ENCODE peak calls at places on chromosomes 1 and 21, in eight cellular contexts. G is stimulated activated CD4-positive, alpha-beta T cell treated with anti-CD3 and anti-CD28 coated beads, Interleukin-2, amount 100 ng/mL, for 48 hours; P is activated CD4-positive, alpha-beta T cell treated with anti-CD3 and anti-CD28 coated beads, Interleukin-2, amount 50 U/mL, for 4 hours; V is NCI-H345; J is nephron progenitor cell; L is NCI-H1092; K is right cardiac atrium; M is cardiac fibroblast. Z is an unnamed sample.

GRCh38 chr1:238710697-238711096 is 675.7 kb upstream of the CHRM3 start:
- DNase-seq in P (no peak), K (no peak), L (no peak), G (no peak), M (peak; percentile 1), J (no peak), V (no peak), Z (no peak)

GRCh38 chr1:48906729-48907128 is 130.0 kb upstream of the BEND5 start:
- DNase-seq in G (no peak), M (no peak), V (no peak), P (no peak), K (no peak), J (no peak), L (no peak), Z (no peak)

GRCh38 chr1:16073490-16074104 is at the start of gene FAM131C:
- DNase-seq in G (peak; percentile 27), K (peak; percentile 62), V (peak; percentile 39), L (no peak), P (peak; percentile 26), M (no peak), J (peak; percentile 67), Z (no peak)

GRCh38 chr1:225603538-225604354 is 49.2 kb downstream of the ENAH start:
- DNase-seq in P (no peak), M (peak; percentile 58), J (no peak), L (no peak), V (no peak), G (no peak), K (no peak), Z (no peak)

GRCh38 chr1:74771913-74772515 is 39.1 kb downstream of the TYW3 start:
- DNase-seq in P (no peak), M (peak; percentile 63), K (no peak), V (peak; percentile 71), J (peak; percentile 32), L (peak; percentile 44), G (no peak), Z (peak; percentile 42)

GRCh38 chr1:177021741-177022140 is 142.8 kb downstream of the ASTN1 start:
- DNase-seq in P (no peak), V (no peak), G (no peak), M (no peak), K (no peak), L (no peak), J (no peak), Z (no peak)

GRCh38 chr1:192436441-192437078 is 119.8 kb downstream of the RGS21 start:
- DNase-seq in J (no peak), G (no peak), L (no peak), P (no peak), K (no peak), M (no peak), V (no peak), Z (no peak)

GRCh38 chr21:36150192-36150711 is 6.4 kb upstream of the DOP1B start:
- DNase-seq in P (no peak), L (no peak), J (no peak), K (peak; percentile 75), G (no peak), V (no peak), M (peak; percentile 71), Z (no peak)

GRCh38 chr1:28508435-28508754 is 2.6 kb downstream of the RCC1 start:
- DNase-seq in V (no peak), L (no peak), K (no peak), M (no peak), J (no peak), G (peak; percentile 14), P (no peak), Z (no peak)

GRCh38 chr1:125119024-125119441 is 3934.3 kb downstream of the SRGAP2C start:
- DNase-seq in P (no peak), M (no peak), L (no peak), V (no peak), J (no peak), G (no peak), K (no peak), Z (no peak)

GRCh38 chr1:116504308-116505156 is 66.3 kb downstream of the CD58 start:
- DNase-seq in K (peak; percentile 86), G (peak; percentile 57), J (no peak), P (peak; percentile 84), V (no peak), L (no peak), M (peak; percentile 69), Z (no peak)

Z was measured in SHP77.